ENCODE peak calls at places on chromosomes 7 and 10, in four cellular contexts. One of them, this sample, is unnamed. For H3K36me3 and H3K27me3, the result is how much of the 10 kb centered on the place peaks cover.

GRCh38 chr10:91296471-91296870 is 76.0 kb downstream of the PCGF5 start:
- DNase-seq in GM06990: no peak
- DNase-seq in K562: peak
- DNase-seq in heart right ventricle: no peak
- DNase-seq in this sample: peak

GRCh38 chr7:30845426-30846135 is 66.1 kb upstream of the AQP1 start:
- DNase-seq in GM06990: no peak
- DNase-seq in K562: no peak
- DNase-seq in heart right ventricle: peak
- DNase-seq in this sample: no peak

GRCh38 chr10:71755179-71755879 is 18.0 kb downstream of the VSIR start:
- DNase-seq in GM06990: no peak
- DNase-seq in K562: no peak
- DNase-seq in heart right ventricle: no peak
- DNase-seq in this sample: no peak

GRCh38 chr10:49387029-49387428 is 8.9 kb downstream of the DRGX start:
- DNase-seq in GM06990: no peak
- DNase-seq in K562: no peak
- DNase-seq in heart right ventricle: no peak
- DNase-seq in this sample: no peak

GRCh38 chr7:96084880-96085551 is 236.9 kb downstream of the SLC25A13 start:
- DNase-seq in GM06990: no peak
- DNase-seq in K562: no peak
- DNase-seq in heart right ventricle: no peak
- DNase-seq in this sample: no peak

GRCh38 chr7:118559207-118559606 is 334.7 kb downstream of the ANKRD7 start:
- DNase-seq in GM06990: no peak
- DNase-seq in K562: no peak
- DNase-seq in heart right ventricle: no peak
- DNase-seq in this sample: no peak

GRCh38 chr7:50953820-50954219 is 171.1 kb upstream of the GRB10 start:
- DNase-seq in GM06990: no peak
- DNase-seq in K562: no peak
- DNase-seq in heart right ventricle: peak
- DNase-seq in this sample: no peak

GRCh38 chr7:78134256-78134655 is 335.7 kb downstream of the PHTF2 start:
- DNase-seq in GM06990: no peak
- DNase-seq in K562: peak
- DNase-seq in heart right ventricle: no peak
- DNase-seq in this sample: peak

GRCh38 chr10:95814011-95814727 is 58.2 kb downstream of the ENTPD1 start:
- DNase-seq in GM06990: no peak
- DNase-seq in K562: no peak
- DNase-seq in heart right ventricle: peak
- DNase-seq in this sample: no peak

GRCh38 chr7:72343991-72344390 is 68.1 kb downstream of the CALN1 start:
- DNase-seq in GM06990: no peak
- DNase-seq in K562: no peak
- DNase-seq in heart right ventricle: no peak
- DNase-seq in this sample: peak

GRCh38 chr7:98733036-98733435 is 116.0 kb downstream of the NPTX2 start:
- DNase-seq in GM06990: no peak
- DNase-seq in K562: peak
- DNase-seq in heart right ventricle: no peak
- DNase-seq in this sample: peak

GRCh38 chr7:149870274-149870673 is 3.5 kb upstream of the ATP6V0E2 start:
- DNase-seq in GM06990: no peak
- DNase-seq in K562: no peak
- DNase-seq in heart right ventricle: no peak
- DNase-seq in this sample: no peak

GRCh38 chr10:93552780-93553179 is 13.7 kb upstream of the FFAR4 start:
- DNase-seq in GM06990: no peak
- DNase-seq in K562: no peak
- DNase-seq in heart right ventricle: no peak
- DNase-seq in this sample: no peak

GRCh38 chr7:16615234-16615633 is 30.3 kb downstream of the ANKMY2 start:
- DNase-seq in GM06990: no peak
- DNase-seq in K562: no peak
- DNase-seq in heart right ventricle: no peak
- DNase-seq in this sample: peak

GRCh38 chr10:100370561-100370975 is 23.5 kb downstream of the SCD start:
- DNase-seq in GM06990: no peak
- DNase-seq in K562: peak
- DNase-seq in heart right ventricle: no peak
- DNase-seq in this sample: no peak

GRCh38 chr10:99276848-99277486 is 41.3 kb upstream of the HPSE2 start:
- DNase-seq in GM06990: no peak
- DNase-seq in K562: peak
- DNase-seq in heart right ventricle: no peak
- DNase-seq in this sample: peak

GRCh38 chr10:87657370-87657769 is 2.3 kb upstream of the PAPSS2 start:
- DNase-seq in GM06990: no peak
- DNase-seq in K562: no peak
- DNase-seq in heart right ventricle: peak
- DNase-seq in this sample: no peak

GRCh38 chr10:99758241-99758891 is 24.1 kb upstream of the ABCC2 start:
- DNase-seq in GM06990: no peak
- DNase-seq in K562: no peak
- DNase-seq in heart right ventricle: no peak
- DNase-seq in this sample: no peak

GRCh38 chr10:21488246-21488953 is 37.1 kb downstream of the SKIDA1 start:
- DNase-seq in GM06990: no peak
- DNase-seq in K562: no peak
- DNase-seq in heart right ventricle: no peak
- DNase-seq in this sample: no peak

GRCh38 chr10:24202181-24202570 is 6.8 kb upstream of the KIAA1217 start:
- DNase-seq in GM06990: no peak
- DNase-seq in K562: no peak
- DNase-seq in heart right ventricle: no peak
- DNase-seq in this sample: peak

GRCh38 chr10:61896854-61897661 is 4.4 kb upstream of the ARID5B start:
- DNase-seq in GM06990: peak
- DNase-seq in K562: peak
- DNase-seq in heart right ventricle: peak
- DNase-seq in this sample: peak

GRCh38 chr10:25356609-25357008 is 181.8 kb downstream of the GPR158 start:
- DNase-seq in GM06990: no peak
- DNase-seq in K562: no peak
- DNase-seq in heart right ventricle: no peak
- DNase-seq in this sample: no peak

GRCh38 chr10:306654-307185 is 171.5 kb downstream of the ZMYND11 start:
- DNase-seq in GM06990: no peak
- DNase-seq in K562: no peak
- DNase-seq in heart right ventricle: no peak
- DNase-seq in this sample: peak

GRCh38 chr7:8260871-8261707 is 878 bp downstream of the ICA1 start:
- DNase-seq in GM06990: no peak
- DNase-seq in K562: peak
- DNase-seq in heart right ventricle: peak
- DNase-seq in this sample: no peak

GRCh38 chr7:36048141-36048901 is 104.7 kb upstream of the EEPD1 start:
- DNase-seq in GM06990: no peak
- DNase-seq in K562: no peak
- DNase-seq in heart right ventricle: peak
- DNase-seq in this sample: no peak

GRCh38 chr7:68787586-68787985 is 810.7 kb upstream of the AUTS2 start:
- DNase-seq in GM06990: no peak
- DNase-seq in K562: no peak
- DNase-seq in heart right ventricle: no peak
- DNase-seq in this sample: no peak

GRCh38 chr10:10824611-10825148 is 193.0 kb upstream of the CELF2 start:
- DNase-seq in GM06990: no peak
- DNase-seq in K562: no peak
- DNase-seq in heart right ventricle: peak
- DNase-seq in this sample: no peak

GRCh38 chr7:21934824-21935223 is 10.9 kb downstream of the CDCA7L start:
- DNase-seq in GM06990: no peak
- DNase-seq in K562: no peak
- DNase-seq in heart right ventricle: no peak
- DNase-seq in this sample: no peak

GRCh38 chr10:117367718-117368117 is 7.5 kb downstream of the PDZD8 start:
- DNase-seq in GM06990: no peak
- DNase-seq in K562: no peak
- DNase-seq in heart right ventricle: no peak
- DNase-seq in this sample: no peak

GRCh38 chr7:46512901-46513431 is 591.9 kb upstream of the IGFBP3 start:
- DNase-seq in GM06990: no peak
- DNase-seq in K562: no peak
- DNase-seq in heart right ventricle: no peak
- DNase-seq in this sample: no peak

GRCh38 chr7:46507601-46508000 is 586.5 kb upstream of the IGFBP3 start:
- DNase-seq in GM06990: no peak
- DNase-seq in K562: no peak
- DNase-seq in heart right ventricle: no peak
- DNase-seq in this sample: no peak

GRCh38 chr7:46508541-46508940 is 587.5 kb upstream of the IGFBP3 start:
- DNase-seq in GM06990: no peak
- DNase-seq in K562: no peak
- DNase-seq in heart right ventricle: no peak
- DNase-seq in this sample: no peak

GRCh38 chr7:46515844-46516590 is 594.9 kb upstream of the IGFBP3 start:
- DNase-seq in GM06990: no peak
- DNase-seq in K562: no peak
- DNase-seq in heart right ventricle: no peak
- DNase-seq in this sample: no peak

GRCh38 chr7:46511442-46512215 is 590.6 kb upstream of the IGFBP3 start:
- DNase-seq in GM06990: no peak
- DNase-seq in K562: no peak
- DNase-seq in heart right ventricle: no peak
- DNase-seq in this sample: no peak
- H3K36me3 ChIP-seq in GM06990: under half
- H3K36me3 ChIP-seq in K562: under half
- H3K36me3 ChIP-seq in heart right ventricle: under half
- H3K36me3 ChIP-seq in this sample: under half

GRCh38 chr10:13441476-13441875 is 87.3 kb downstream of the BEND7 start:
- DNase-seq in GM06990: no peak
- DNase-seq in K562: no peak
- DNase-seq in heart right ventricle: no peak
- DNase-seq in this sample: no peak

GRCh38 chr10:13437026-13437555 is 89.0 kb upstream of the SEPHS1 start:
- DNase-seq in GM06990: no peak
- DNase-seq in K562: no peak
- DNase-seq in heart right ventricle: no peak
- DNase-seq in this sample: no peak

GRCh38 chr10:13439313-13439712 is 89.5 kb downstream of the BEND7 start:
- DNase-seq in GM06990: no peak
- DNase-seq in K562: peak
- DNase-seq in heart right ventricle: no peak
- DNase-seq in this sample: no peak

GRCh38 chr10:13439771-13440708 is 88.8 kb downstream of the BEND7 start:
- DNase-seq in GM06990: peak
- DNase-seq in K562: peak
- DNase-seq in heart right ventricle: peak
- DNase-seq in this sample: peak

GRCh38 chr10:13440709-13441061 is 88.1 kb downstream of the BEND7 start:
- DNase-seq in GM06990: no peak
- DNase-seq in K562: no peak
- DNase-seq in heart right ventricle: no peak
- DNase-seq in this sample: no peak
- H3K4me3 ChIP-seq in GM06990: no peak
- H3K4me3 ChIP-seq in K562: no peak
- H3K4me3 ChIP-seq in heart right ventricle: no peak
- H3K4me3 ChIP-seq in this sample: no peak

GRCh38 chr7:1670894-1671875 is 1.1 kb downstream of the ELFN1 start:
- DNase-seq in GM06990: no peak
- DNase-seq in K562: no peak
- DNase-seq in heart right ventricle: no peak
- DNase-seq in this sample: peak
- H3K27me3 ChIP-seq in GM06990: under half
- H3K27me3 ChIP-seq in K562: half or more
- H3K27me3 ChIP-seq in heart right ventricle: under half
- H3K27me3 ChIP-seq in this sample: under half

GRCh38 chr7:128090492-128090891 is 59.3 kb upstream of the LRRC4 start:
- DNase-seq in GM06990: no peak
- DNase-seq in K562: no peak
- DNase-seq in heart right ventricle: no peak
- DNase-seq in this sample: no peak
- H3K36me3 ChIP-seq in GM06990: half or more
- H3K36me3 ChIP-seq in K562: half or more
- H3K36me3 ChIP-seq in heart right ventricle: half or more
- H3K36me3 ChIP-seq in this sample: under half

GRCh38 chr10:103676851-103677417 is 178.4 kb downstream of the SH3PXD2A start:
- DNase-seq in GM06990: no peak
- DNase-seq in K562: no peak
- DNase-seq in heart right ventricle: no peak
- DNase-seq in this sample: no peak

GRCh38 chr10:103676058-103676785 is 179.2 kb downstream of the SH3PXD2A start:
- DNase-seq in GM06990: no peak
- DNase-seq in K562: no peak
- DNase-seq in heart right ventricle: no peak
- DNase-seq in this sample: no peak

GRCh38 chr10:103679096-103679790 is 176.1 kb downstream of the SH3PXD2A start:
- DNase-seq in GM06990: no peak
- DNase-seq in K562: no peak
- DNase-seq in heart right ventricle: no peak
- DNase-seq in this sample: peak

GRCh38 chr10:103678104-103678526 is 177.3 kb downstream of the SH3PXD2A start:
- DNase-seq in GM06990: peak
- DNase-seq in K562: no peak
- DNase-seq in heart right ventricle: peak
- DNase-seq in this sample: peak

DNA sequence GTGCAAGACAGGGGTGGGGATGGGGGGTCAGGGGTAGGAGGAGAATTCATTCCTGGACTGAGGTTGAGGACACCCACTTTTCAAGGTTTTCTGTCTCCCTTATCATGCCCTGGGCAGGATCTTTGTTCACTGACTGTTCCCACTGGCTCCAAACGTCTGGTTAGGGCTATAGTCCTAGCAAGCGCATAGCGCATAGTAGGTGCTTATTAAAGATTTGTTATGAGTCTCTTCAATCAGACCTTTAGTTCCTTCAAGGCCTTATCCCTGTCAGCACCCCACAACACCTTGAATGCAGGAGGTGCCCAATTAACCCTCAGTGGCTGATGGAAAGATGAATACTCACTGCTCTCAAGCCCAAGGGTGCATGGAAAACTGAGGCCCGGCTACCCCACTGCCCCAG is 177.9 kb downstream of the SH3PXD2A start:
- DNase-seq in GM06990: no peak
- DNase-seq in K562: no peak
- DNase-seq in heart right ventricle: no peak
- DNase-seq in this sample: no peak
- H3K4me3 ChIP-seq in GM06990: peak
- H3K4me3 ChIP-seq in K562: no peak
- H3K4me3 ChIP-seq in heart right ventricle: peak
- H3K4me3 ChIP-seq in this sample: no peak

DNA sequence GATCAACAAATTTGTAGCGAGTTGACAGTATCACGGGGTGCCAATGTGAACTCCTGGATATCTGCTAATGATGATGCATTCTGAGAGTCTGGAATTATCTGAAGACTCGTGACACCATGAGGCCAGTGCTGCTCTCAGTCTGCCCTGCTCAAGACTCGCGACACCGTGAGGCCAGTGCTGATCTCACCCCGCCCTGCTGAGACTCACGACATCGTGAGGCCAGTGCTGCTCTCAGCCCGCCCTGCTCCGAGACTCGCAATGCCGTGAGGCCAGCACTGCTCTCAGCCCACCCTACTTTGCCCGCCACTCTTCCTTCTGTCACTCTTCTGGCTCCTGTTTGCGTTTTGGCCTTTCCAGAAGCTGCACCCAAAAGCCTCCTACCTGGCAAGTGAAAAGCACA is 411.8 kb downstream of the PTPRN2 start:
- DNase-seq in GM06990: no peak
- DNase-seq in K562: no peak
- DNase-seq in heart right ventricle: no peak
- DNase-seq in this sample: no peak
- H3K27me3 ChIP-seq in GM06990: under half
- H3K27me3 ChIP-seq in K562: under half
- H3K27me3 ChIP-seq in heart right ventricle: under half
- H3K27me3 ChIP-seq in this sample: under half

This sample was measured in H7.